ENCODE peak calls at places on chromosomes 7 and 10, in four cellular contexts. E is GM12878, Z is HepG2, N is K562. Y is an unnamed sample.

GRCh38 chr7:138865843-138866242 is 67.8 kb upstream of the ATP6V0A4 start:
- DNase-seq in E (peak), Z (no peak), N (peak), Y (peak)

GRCh38 chr7:36967387-36967786 is 243.1 kb upstream of the AOAH start:
- DNase-seq in Z (peak), N (peak), E (no peak), Y (peak)

GRCh38 chr10:58412502-58412961 is 27.3 kb downstream of the TFAM start:
- DNase-seq in E (no peak), N (no peak), Z (peak), Y (peak)

GRCh38 chr7:145902123-145902522 is 214.5 kb upstream of the CNTNAP2 start:
- DNase-seq in N (no peak), E (no peak), Z (no peak), Y (peak)

GRCh38 chr7:117997862-117998825 is 124.9 kb upstream of the CTTNBP2 start:
- DNase-seq in Z (no peak), E (no peak), N (no peak), Y (no peak)

GRCh38 chr7:42831051-42831952 is 80.6 kb downstream of the C7orf25 start:
- DNase-seq in E (no peak), Z (peak), N (no peak), Y (peak)

GRCh38 chr7:41046221-41046761 is 656.6 kb downstream of the INHBA start:
- DNase-seq in E (no peak), Z (no peak), N (no peak), Y (no peak)

GRCh38 chr10:14699482-14699881 is 75.2 kb downstream of the FAM107B start:
- DNase-seq in Z (no peak), E (no peak), N (no peak), Y (no peak)

GRCh38 chr7:159099217-159099655 is 45.4 kb downstream of the VIPR2 start:
- DNase-seq in N (no peak), Z (no peak), E (no peak), Y (no peak)

GRCh38 chr7:18700147-18700546 is 204.6 kb downstream of the HDAC9 start:
- DNase-seq in N (no peak), E (no peak), Z (no peak), Y (peak)

GRCh38 chr7:102978280-102978679 is 65.5 kb downstream of the LRRC17 start:
- DNase-seq in E (no peak), Z (no peak), N (no peak), Y (peak)

GRCh38 chr7:100673942-100674431 is 447 bp downstream of the GNB2 start:
- DNase-seq in Z (no peak), E (no peak), N (peak), Y (no peak)

GRCh38 chr7:45593877-45594276 is 19.7 kb downstream of the ADCY1 start:
- DNase-seq in Z (no peak), E (no peak), N (no peak), Y (no peak)

GRCh38 chr10:91525939-91526712 is 106.7 kb downstream of the PPP1R3C start:
- DNase-seq in Z (no peak), N (no peak), E (no peak), Y (no peak)

GRCh38 chr7:47763063-47763974 is 181.4 kb upstream of the TNS3 start:
- DNase-seq in N (no peak), E (no peak), Z (peak), Y (no peak)

GRCh38 chr10:44648691-44649090 is 262.4 kb upstream of the TMEM72 start:
- DNase-seq in E (no peak), Z (no peak), N (no peak), Y (no peak)

GRCh38 chr7:106358103-106358663 is 73.4 kb upstream of the NAMPT start:
- DNase-seq in N (no peak), Z (no peak), E (no peak), Y (no peak)

GRCh38 chr7:103866919-103867318 is 122.5 kb downstream of the RELN start:
- DNase-seq in Z (peak), N (no peak), E (no peak), Y (no peak)

GRCh38 chr10:96299383-96299782 is 4.9 kb upstream of the DNTT start:
- DNase-seq in Z (no peak), E (no peak), N (no peak), Y (no peak)

GRCh38 chr10:29881336-29881751 is 178.0 kb downstream of the JCAD start:
- DNase-seq in N (no peak), E (no peak), Z (no peak), Y (no peak)

GRCh38 chr7:7108931-7109330 is 73.4 kb upstream of the C1GALT1 start:
- DNase-seq in N (no peak), E (no peak), Z (no peak), Y (no peak)

GRCh38 chr10:27720529-27720928 is 25.1 kb downstream of the MKX start:
- DNase-seq in Z (no peak), E (no peak), N (no peak), Y (no peak)

GRCh38 chr10:100836891-100837290 is 75.9 kb upstream of the SLF2 start:
- DNase-seq in N (no peak), E (no peak), Z (no peak), Y (no peak)

GRCh38 chr7:90383879-90384278 is 19.4 kb upstream of the CLDN12 start:
- DNase-seq in Z (no peak), N (no peak), E (no peak), Y (no peak)

GRCh38 chr7:98210513-98211220 is 572 bp upstream of the BHLHA15 start:
- DNase-seq in N (no peak), E (no peak), Z (no peak), Y (peak)

GRCh38 chr10:60942604-60943269 is 1.2 kb downstream of the RHOBTB1 start:
- DNase-seq in N (peak), Z (no peak), E (no peak), Y (peak)

GRCh38 chr10:30028452-30029045 is 30.8 kb downstream of the JCAD start:
- DNase-seq in Z (no peak), E (no peak), N (no peak), Y (no peak)

GRCh38 chr7:86765931-86766330 is 122.2 kb downstream of the GRM3 start:
- DNase-seq in Z (no peak), E (no peak), N (no peak), Y (no peak)

GRCh38 chr7:156529982-156530381 is 110.6 kb upstream of the RNF32 start:
- DNase-seq in Z (no peak), E (no peak), N (no peak), Y (no peak)

GRCh38 chr7:43565786-43566185 is 17.1 kb upstream of the STK17A start:
- DNase-seq in N (no peak), Z (no peak), E (no peak), Y (no peak)

GRCh38 chr7:92747041-92747835 is 89.1 kb downstream of the CDK6 start:
- DNase-seq in E (no peak), N (no peak), Z (no peak), Y (no peak)

GRCh38 chr10:33703897-33704825 is 369.7 kb upstream of the NRP1 start:
- DNase-seq in Z (no peak), E (no peak), N (no peak), Y (no peak)

GRCh38 chr10:128633864-128634541 is 507.8 kb upstream of the MKI67 start:
- DNase-seq in N (no peak), E (no peak), Z (no peak), Y (peak)

GRCh38 chr7:139033346-139034114 is 2.3 kb downstream of the ZC3HAV1L start:
- DNase-seq in N (no peak), E (no peak), Z (no peak), Y (no peak)

GRCh38 chr7:8582723-8583122 is 149.3 kb downstream of the NXPH1 start:
- DNase-seq in Z (no peak), N (no peak), E (no peak), Y (no peak)

GRCh38 chr7:33062023-33062781 is at the start of gene NT5C3A:
- DNase-seq in N (peak), Z (no peak), E (no peak), Y (peak)

GRCh38 chr10:36779238-36779846 is 346.1 kb upstream of the ANKRD30A start:
- DNase-seq in N (peak), Z (peak), E (no peak), Y (peak)

GRCh38 chr10:32038777-32039176 is 17.4 kb downstream of the KIF5B start:
- DNase-seq in Z (no peak), N (no peak), E (no peak), Y (peak)

GRCh38 chr7:21543528-21544302 is 876 bp downstream of the DNAH11 start:
- DNase-seq in Z (no peak), N (no peak), E (no peak), Y (peak)

GRCh38 chr10:10794056-10794455 is 223.6 kb upstream of the CELF2 start:
- DNase-seq in N (no peak), E (no peak), Z (no peak), Y (no peak)

GRCh38 chr10:10794776-10795175 is 222.9 kb upstream of the CELF2 start:
- DNase-seq in Z (no peak), E (no peak), N (no peak), Y (no peak)

GRCh38 chr10:10788761-10789160 is 228.9 kb upstream of the CELF2 start:
- DNase-seq in Z (no peak), N (no peak), E (no peak), Y (no peak)

GRCh38 chr10:10792681-10793080 is 225.0 kb upstream of the CELF2 start:
- DNase-seq in E (no peak), N (no peak), Z (no peak), Y (peak)

DNA sequence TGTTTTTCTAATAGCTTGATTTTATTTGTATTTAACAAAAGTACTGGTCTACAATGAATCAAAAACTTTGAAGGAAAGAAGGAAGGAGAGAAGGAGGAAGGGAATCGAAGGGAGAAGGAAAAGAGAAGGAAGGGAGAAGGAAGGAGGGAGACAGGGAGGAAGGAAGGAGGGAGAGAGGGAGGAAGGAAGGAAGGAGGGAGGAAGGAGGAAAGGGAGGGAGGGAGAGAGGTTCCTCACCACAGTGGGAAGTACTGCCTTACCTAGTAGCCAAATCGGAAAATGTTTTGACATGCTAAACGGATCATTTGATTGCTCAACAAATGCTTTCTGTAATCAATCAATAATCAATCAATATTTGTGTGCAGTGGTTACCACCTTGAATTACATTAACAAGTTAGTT is 225.8 kb upstream of the CELF2 start:
- DNase-seq in N (no peak), Z (no peak), E (no peak), Y (no peak)
- H3K27ac ChIP-seq in N (no peak), Z (no peak), E (no peak), Y (no peak)

GRCh38 chr10:51397695-51398094 is 301.7 kb downstream of the CSTF2T start:
- DNase-seq in Z (no peak), E (no peak), N (no peak), Y (no peak)

GRCh38 chr10:51399840-51400239 is 299.6 kb downstream of the CSTF2T start:
- DNase-seq in Z (no peak), N (no peak), E (no peak), Y (no peak)

GRCh38 chr10:51400354-51401096 is 298.9 kb downstream of the CSTF2T start:
- DNase-seq in N (no peak), Z (no peak), E (no peak), Y (no peak)

DNA sequence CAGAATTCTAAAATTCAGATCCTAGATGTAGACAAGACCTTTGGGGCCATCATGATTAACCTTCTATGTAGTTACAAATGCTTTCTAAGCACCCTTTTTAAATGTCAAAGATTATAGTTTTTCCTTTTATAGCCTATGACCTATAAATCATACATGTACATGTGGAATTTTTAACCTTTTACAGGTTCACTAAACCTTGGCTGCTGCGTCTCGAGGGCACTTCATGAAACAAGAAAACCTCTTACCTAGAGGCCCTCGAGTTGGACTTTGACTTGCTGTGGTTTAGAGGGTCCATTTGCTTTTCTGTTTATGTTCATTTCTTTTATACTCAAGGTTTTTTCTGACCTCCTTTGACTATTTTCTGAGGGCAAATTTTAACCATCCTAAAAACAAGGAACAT is 302.2 kb downstream of the CSTF2T start:
- DNase-seq in Z (no peak), N (no peak), E (no peak), Y (no peak)
- TF ChIP-seq JUNB in Z (no peak), N (no peak), E (no peak), Y (no peak)

DNA sequence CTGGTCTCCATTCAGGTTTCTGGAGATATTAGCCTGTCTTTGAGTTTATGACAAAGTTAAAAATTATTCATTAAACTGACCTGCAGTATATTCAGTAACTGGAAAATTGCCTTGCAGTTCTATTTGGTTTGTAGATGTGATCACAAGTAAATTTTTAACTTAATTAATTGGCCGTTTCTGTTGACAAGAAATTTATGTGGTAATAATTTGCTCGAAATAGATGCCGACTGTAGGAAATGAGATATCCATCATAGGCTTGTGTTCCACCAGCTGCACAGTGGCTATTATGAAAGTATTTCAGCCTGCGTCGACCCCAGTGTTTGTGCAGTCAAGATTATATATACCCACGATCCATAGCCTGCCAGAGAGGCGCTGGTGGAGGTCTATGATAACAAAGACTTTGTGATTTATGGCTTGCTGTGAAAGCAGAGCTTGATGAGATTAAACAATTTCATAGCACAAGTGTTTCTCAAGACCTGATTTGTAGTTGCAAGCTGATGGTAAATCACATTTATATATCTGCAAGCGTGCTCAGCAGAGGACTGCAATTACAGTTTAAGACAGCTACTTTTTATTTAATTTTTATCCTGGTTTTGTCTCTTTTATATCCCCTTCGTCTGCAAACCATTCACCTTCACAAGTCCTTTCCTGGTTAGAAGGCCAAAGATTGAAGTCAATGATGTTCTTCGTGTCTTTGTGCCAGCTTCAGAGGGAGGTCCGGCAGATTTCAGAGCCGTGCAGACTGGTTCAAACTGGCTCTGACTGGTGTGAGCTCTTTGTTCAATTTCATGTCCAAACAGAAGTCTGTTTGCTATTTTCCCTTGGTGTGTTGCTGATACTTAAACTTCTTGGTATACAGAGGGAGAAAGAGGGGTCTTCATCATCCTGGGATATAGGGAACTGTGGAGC is 851.0 kb downstream of the LRMDA start:
- DNase-seq in E (no peak), Z (no peak), N (no peak), Y (no peak)
- TF ChIP-seq POLR2AphosphoS5 in E (no peak), Z (no peak), N (no peak), Y (no peak)

GRCh38 chr10:109393425-109393824 is 529.9 kb downstream of the XPNPEP1 start:
- DNase-seq in E (no peak), N (no peak), Z (no peak), Y (peak)
- H3K27ac ChIP-seq in E (no peak), N (no peak), Z (no peak), Y (no peak)

DNA sequence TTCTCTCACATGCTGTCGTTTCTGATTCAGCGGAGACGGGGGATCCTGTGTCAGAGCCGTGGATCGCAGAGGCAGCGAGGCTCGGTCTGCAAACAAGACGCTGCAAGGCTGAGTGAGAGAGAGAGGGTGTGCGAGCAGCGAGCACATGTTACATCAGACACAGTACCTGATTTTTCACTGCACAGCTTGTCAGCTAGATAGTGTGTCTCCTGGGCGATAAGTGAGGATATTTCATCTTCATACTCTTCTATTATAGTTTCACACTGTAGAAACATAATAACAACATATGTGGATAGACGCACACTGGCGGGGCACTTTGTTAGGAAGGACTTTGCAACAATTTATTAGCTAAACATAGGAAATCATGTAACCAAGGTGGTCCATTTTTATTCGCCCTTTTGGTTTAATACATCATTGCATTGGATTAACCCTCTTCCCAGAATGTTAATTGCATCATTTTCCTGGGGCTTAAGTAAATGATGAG is 39.5 kb downstream of the CNPY1 start:
- DNase-seq in N (no peak), Z (no peak), E (no peak), Y (peak)
- TF ChIP-seq JUNB in N (no peak), Z (no peak), E (no peak), Y (no peak)

DNA sequence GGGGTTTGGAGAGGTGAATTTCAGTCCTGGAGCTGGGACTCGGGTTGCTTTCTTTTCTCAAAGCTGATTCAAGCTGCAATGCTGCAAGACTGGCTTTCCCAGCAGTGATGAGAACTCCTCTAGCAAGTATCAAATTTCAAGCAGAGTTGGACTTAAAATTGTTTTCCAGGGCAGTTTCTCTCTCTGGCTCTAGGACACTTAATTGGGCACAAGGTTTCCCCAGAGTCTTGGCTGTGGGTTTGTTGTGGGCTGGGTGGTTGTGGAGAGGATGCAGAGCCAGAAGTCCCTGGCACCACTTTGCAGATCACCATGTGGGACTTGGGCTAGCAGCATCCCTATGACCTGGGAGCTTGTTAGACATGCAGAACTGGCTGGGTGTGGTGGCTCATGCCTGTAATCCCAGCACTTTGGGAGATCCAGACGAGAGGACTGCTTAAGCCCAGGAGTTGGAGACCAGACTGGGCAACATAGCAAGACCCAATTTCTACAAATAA is 16.8 kb downstream of the AKR1B15 start:
- DNase-seq in N (no peak), E (no peak), Z (no peak), Y (no peak)
- TF ChIP-seq POLR2AphosphoS5 in N (no peak), E (no peak), Z (no peak), Y (no peak)

GRCh38 chr10:80156216-80156615 is 23.7 kb downstream of the PLAC9 start:
- DNase-seq in E (no peak), N (no peak), Z (no peak), Y (no peak)
- H3K27ac ChIP-seq in E (no peak), N (no peak), Z (no peak), Y (no peak)

Y was measured in GM23338.